ENCODE peak calls at places on chromosomes 2 and 18, in seven cellular contexts. One of them, this sample, is unnamed.

GRCh38 chr18:76487076-76487475 is 8.0 kb downstream of the ZNF516 start:
- DNase-seq in stimulated activated CD8-positive, alpha-beta memory T cell treated with anti-CD3 and anti-CD28 coated beads, Interleukin-12 subunit alpha, Interleukin-12 subunit beta, amount 100 ng/mL, for 1 hour: no peak
- DNase-seq in stimulated activated CD4-positive, alpha-beta T cell treated with anti-CD3 and anti-CD28 coated beads, Interleukin-1b, Interleukin-23, amount 100 ng/mL, for 1 hour: no peak
- DNase-seq in skeletal muscle cell: no peak
- DNase-seq in CD8-positive, alpha-beta memory T cell: no peak
- DNase-seq in smooth muscle cell of the brain vasculature: no peak
- DNase-seq in HTR-8/SVneo: no peak
- DNase-seq in this sample: no peak

GRCh38 chr18:47883771-47884413 is 46.6 kb downstream of the SMAD2 start:
- DNase-seq in stimulated activated CD4-positive, alpha-beta T cell treated with anti-CD3 and anti-CD28 coated beads, Interleukin-1b, Interleukin-23, amount 100 ng/mL, for 1 hour: no peak
- DNase-seq in stimulated activated CD8-positive, alpha-beta memory T cell treated with anti-CD3 and anti-CD28 coated beads, Interleukin-12 subunit alpha, Interleukin-12 subunit beta, amount 100 ng/mL, for 1 hour: no peak
- DNase-seq in CD8-positive, alpha-beta memory T cell: no peak
- DNase-seq in smooth muscle cell of the brain vasculature: no peak
- DNase-seq in HTR-8/SVneo: no peak
- DNase-seq in skeletal muscle cell: peak; percentile 39
- DNase-seq in this sample: no peak

GRCh38 chr2:69525261-69525660 is 88.0 kb upstream of the NFU1 start:
- DNase-seq in stimulated activated CD4-positive, alpha-beta T cell treated with anti-CD3 and anti-CD28 coated beads, Interleukin-1b, Interleukin-23, amount 100 ng/mL, for 1 hour: no peak
- DNase-seq in smooth muscle cell of the brain vasculature: no peak
- DNase-seq in skeletal muscle cell: no peak
- DNase-seq in stimulated activated CD8-positive, alpha-beta memory T cell treated with anti-CD3 and anti-CD28 coated beads, Interleukin-12 subunit alpha, Interleukin-12 subunit beta, amount 100 ng/mL, for 1 hour: no peak
- DNase-seq in HTR-8/SVneo: no peak
- DNase-seq in CD8-positive, alpha-beta memory T cell: no peak
- DNase-seq in this sample: no peak

GRCh38 chr18:79587298-79588125 is 92.1 kb upstream of the CTDP1 start:
- DNase-seq in stimulated activated CD8-positive, alpha-beta memory T cell treated with anti-CD3 and anti-CD28 coated beads, Interleukin-12 subunit alpha, Interleukin-12 subunit beta, amount 100 ng/mL, for 1 hour: no peak
- DNase-seq in HTR-8/SVneo: no peak
- DNase-seq in smooth muscle cell of the brain vasculature: no peak
- DNase-seq in CD8-positive, alpha-beta memory T cell: no peak
- DNase-seq in skeletal muscle cell: no peak
- DNase-seq in stimulated activated CD4-positive, alpha-beta T cell treated with anti-CD3 and anti-CD28 coated beads, Interleukin-1b, Interleukin-23, amount 100 ng/mL, for 1 hour: no peak
- DNase-seq in this sample: peak; percentile 46

GRCh38 chr18:28716321-28716720 is 539.4 kb upstream of the CDH2 start:
- DNase-seq in HTR-8/SVneo: no peak
- DNase-seq in smooth muscle cell of the brain vasculature: no peak
- DNase-seq in CD8-positive, alpha-beta memory T cell: no peak
- DNase-seq in skeletal muscle cell: no peak
- DNase-seq in stimulated activated CD8-positive, alpha-beta memory T cell treated with anti-CD3 and anti-CD28 coated beads, Interleukin-12 subunit alpha, Interleukin-12 subunit beta, amount 100 ng/mL, for 1 hour: no peak
- DNase-seq in stimulated activated CD4-positive, alpha-beta T cell treated with anti-CD3 and anti-CD28 coated beads, Interleukin-1b, Interleukin-23, amount 100 ng/mL, for 1 hour: no peak
- DNase-seq in this sample: no peak

GRCh38 chr2:106193491-106193976 is 567 bp downstream of the UXS1 start:
- DNase-seq in HTR-8/SVneo: no peak
- DNase-seq in smooth muscle cell of the brain vasculature: no peak
- DNase-seq in stimulated activated CD8-positive, alpha-beta memory T cell treated with anti-CD3 and anti-CD28 coated beads, Interleukin-12 subunit alpha, Interleukin-12 subunit beta, amount 100 ng/mL, for 1 hour: no peak
- DNase-seq in CD8-positive, alpha-beta memory T cell: peak; percentile 11
- DNase-seq in skeletal muscle cell: no peak
- DNase-seq in stimulated activated CD4-positive, alpha-beta T cell treated with anti-CD3 and anti-CD28 coated beads, Interleukin-1b, Interleukin-23, amount 100 ng/mL, for 1 hour: no peak
- DNase-seq in this sample: peak; percentile 77

GRCh38 chr2:200309296-200309846 is 2.9 kb downstream of the SPATS2L start:
- DNase-seq in stimulated activated CD8-positive, alpha-beta memory T cell treated with anti-CD3 and anti-CD28 coated beads, Interleukin-12 subunit alpha, Interleukin-12 subunit beta, amount 100 ng/mL, for 1 hour: no peak
- DNase-seq in HTR-8/SVneo: no peak
- DNase-seq in smooth muscle cell of the brain vasculature: no peak
- DNase-seq in CD8-positive, alpha-beta memory T cell: no peak
- DNase-seq in skeletal muscle cell: no peak
- DNase-seq in stimulated activated CD4-positive, alpha-beta T cell treated with anti-CD3 and anti-CD28 coated beads, Interleukin-1b, Interleukin-23, amount 100 ng/mL, for 1 hour: no peak
- DNase-seq in this sample: no peak

GRCh38 chr2:239896075-239896474 is 129.1 kb downstream of the NDUFA10 start:
- DNase-seq in smooth muscle cell of the brain vasculature: no peak
- DNase-seq in skeletal muscle cell: no peak
- DNase-seq in CD8-positive, alpha-beta memory T cell: no peak
- DNase-seq in stimulated activated CD4-positive, alpha-beta T cell treated with anti-CD3 and anti-CD28 coated beads, Interleukin-1b, Interleukin-23, amount 100 ng/mL, for 1 hour: no peak
- DNase-seq in HTR-8/SVneo: no peak
- DNase-seq in stimulated activated CD8-positive, alpha-beta memory T cell treated with anti-CD3 and anti-CD28 coated beads, Interleukin-12 subunit alpha, Interleukin-12 subunit beta, amount 100 ng/mL, for 1 hour: no peak
- DNase-seq in this sample: peak; percentile 81

GRCh38 chr2:100703213-100703612 is 116.7 kb upstream of the NPAS2 start:
- DNase-seq in smooth muscle cell of the brain vasculature: no peak
- DNase-seq in HTR-8/SVneo: no peak
- DNase-seq in stimulated activated CD4-positive, alpha-beta T cell treated with anti-CD3 and anti-CD28 coated beads, Interleukin-1b, Interleukin-23, amount 100 ng/mL, for 1 hour: no peak
- DNase-seq in skeletal muscle cell: no peak
- DNase-seq in CD8-positive, alpha-beta memory T cell: no peak
- DNase-seq in stimulated activated CD8-positive, alpha-beta memory T cell treated with anti-CD3 and anti-CD28 coated beads, Interleukin-12 subunit alpha, Interleukin-12 subunit beta, amount 100 ng/mL, for 1 hour: no peak
- DNase-seq in this sample: peak; percentile 5

GRCh38 chr2:1727101-1727771 is 17.1 kb downstream of the PXDN start:
- DNase-seq in stimulated activated CD4-positive, alpha-beta T cell treated with anti-CD3 and anti-CD28 coated beads, Interleukin-1b, Interleukin-23, amount 100 ng/mL, for 1 hour: no peak
- DNase-seq in HTR-8/SVneo: peak; percentile 62
- DNase-seq in stimulated activated CD8-positive, alpha-beta memory T cell treated with anti-CD3 and anti-CD28 coated beads, Interleukin-12 subunit alpha, Interleukin-12 subunit beta, amount 100 ng/mL, for 1 hour: no peak
- DNase-seq in CD8-positive, alpha-beta memory T cell: no peak
- DNase-seq in skeletal muscle cell: no peak
- DNase-seq in smooth muscle cell of the brain vasculature: no peak
- DNase-seq in this sample: peak; percentile 31

GRCh38 chr2:9403924-9404323 is 19.4 kb downstream of the ITGB1BP1 start:
- DNase-seq in CD8-positive, alpha-beta memory T cell: no peak
- DNase-seq in HTR-8/SVneo: no peak
- DNase-seq in skeletal muscle cell: peak; percentile 27
- DNase-seq in smooth muscle cell of the brain vasculature: no peak
- DNase-seq in stimulated activated CD8-positive, alpha-beta memory T cell treated with anti-CD3 and anti-CD28 coated beads, Interleukin-12 subunit alpha, Interleukin-12 subunit beta, amount 100 ng/mL, for 1 hour: no peak
- DNase-seq in stimulated activated CD4-positive, alpha-beta T cell treated with anti-CD3 and anti-CD28 coated beads, Interleukin-1b, Interleukin-23, amount 100 ng/mL, for 1 hour: no peak
- DNase-seq in this sample: no peak

GRCh38 chr2:224195954-224196571 is 157.0 kb upstream of the SERPINE2 start:
- DNase-seq in smooth muscle cell of the brain vasculature: no peak
- DNase-seq in CD8-positive, alpha-beta memory T cell: no peak
- DNase-seq in stimulated activated CD4-positive, alpha-beta T cell treated with anti-CD3 and anti-CD28 coated beads, Interleukin-1b, Interleukin-23, amount 100 ng/mL, for 1 hour: no peak
- DNase-seq in HTR-8/SVneo: no peak
- DNase-seq in skeletal muscle cell: no peak
- DNase-seq in stimulated activated CD8-positive, alpha-beta memory T cell treated with anti-CD3 and anti-CD28 coated beads, Interleukin-12 subunit alpha, Interleukin-12 subunit beta, amount 100 ng/mL, for 1 hour: no peak
- DNase-seq in this sample: no peak

GRCh38 chr2:101473911-101474751 is 781 bp downstream of the RFX8 start:
- DNase-seq in skeletal muscle cell: no peak
- DNase-seq in HTR-8/SVneo: no peak
- DNase-seq in smooth muscle cell of the brain vasculature: no peak
- DNase-seq in stimulated activated CD4-positive, alpha-beta T cell treated with anti-CD3 and anti-CD28 coated beads, Interleukin-1b, Interleukin-23, amount 100 ng/mL, for 1 hour: no peak
- DNase-seq in CD8-positive, alpha-beta memory T cell: no peak
- DNase-seq in stimulated activated CD8-positive, alpha-beta memory T cell treated with anti-CD3 and anti-CD28 coated beads, Interleukin-12 subunit alpha, Interleukin-12 subunit beta, amount 100 ng/mL, for 1 hour: no peak
- DNase-seq in this sample: peak; percentile 86

GRCh38 chr2:80153768-80154167 is 150.8 kb downstream of the LRRTM1 start:
- DNase-seq in smooth muscle cell of the brain vasculature: no peak
- DNase-seq in skeletal muscle cell: no peak
- DNase-seq in HTR-8/SVneo: no peak
- DNase-seq in CD8-positive, alpha-beta memory T cell: no peak
- DNase-seq in stimulated activated CD4-positive, alpha-beta T cell treated with anti-CD3 and anti-CD28 coated beads, Interleukin-1b, Interleukin-23, amount 100 ng/mL, for 1 hour: no peak
- DNase-seq in stimulated activated CD8-positive, alpha-beta memory T cell treated with anti-CD3 and anti-CD28 coated beads, Interleukin-12 subunit alpha, Interleukin-12 subunit beta, amount 100 ng/mL, for 1 hour: no peak
- DNase-seq in this sample: no peak

GRCh38 chr2:218871345-218872302 is 9.0 kb upstream of the WNT10A start:
- DNase-seq in stimulated activated CD4-positive, alpha-beta T cell treated with anti-CD3 and anti-CD28 coated beads, Interleukin-1b, Interleukin-23, amount 100 ng/mL, for 1 hour: no peak
- DNase-seq in HTR-8/SVneo: no peak
- DNase-seq in stimulated activated CD8-positive, alpha-beta memory T cell treated with anti-CD3 and anti-CD28 coated beads, Interleukin-12 subunit alpha, Interleukin-12 subunit beta, amount 100 ng/mL, for 1 hour: no peak
- DNase-seq in skeletal muscle cell: no peak
- DNase-seq in smooth muscle cell of the brain vasculature: no peak
- DNase-seq in CD8-positive, alpha-beta memory T cell: no peak
- DNase-seq in this sample: peak; percentile 44

GRCh38 chr2:105649534-105649933 is 95.2 kb upstream of the NCK2 start:
- DNase-seq in CD8-positive, alpha-beta memory T cell: no peak
- DNase-seq in skeletal muscle cell: no peak
- DNase-seq in smooth muscle cell of the brain vasculature: no peak
- DNase-seq in stimulated activated CD4-positive, alpha-beta T cell treated with anti-CD3 and anti-CD28 coated beads, Interleukin-1b, Interleukin-23, amount 100 ng/mL, for 1 hour: no peak
- DNase-seq in stimulated activated CD8-positive, alpha-beta memory T cell treated with anti-CD3 and anti-CD28 coated beads, Interleukin-12 subunit alpha, Interleukin-12 subunit beta, amount 100 ng/mL, for 1 hour: no peak
- DNase-seq in HTR-8/SVneo: no peak
- DNase-seq in this sample: no peak

GRCh38 chr2:99085400-99085799 is 56.1 kb upstream of the C2orf15 start:
- DNase-seq in CD8-positive, alpha-beta memory T cell: no peak
- DNase-seq in skeletal muscle cell: no peak
- DNase-seq in stimulated activated CD8-positive, alpha-beta memory T cell treated with anti-CD3 and anti-CD28 coated beads, Interleukin-12 subunit alpha, Interleukin-12 subunit beta, amount 100 ng/mL, for 1 hour: no peak
- DNase-seq in HTR-8/SVneo: no peak
- DNase-seq in stimulated activated CD4-positive, alpha-beta T cell treated with anti-CD3 and anti-CD28 coated beads, Interleukin-1b, Interleukin-23, amount 100 ng/mL, for 1 hour: no peak
- DNase-seq in smooth muscle cell of the brain vasculature: no peak
- DNase-seq in this sample: peak; percentile 60

GRCh38 chr2:104638795-104639194 is 215.1 kb upstream of the POU3F3 start:
- DNase-seq in CD8-positive, alpha-beta memory T cell: no peak
- DNase-seq in stimulated activated CD4-positive, alpha-beta T cell treated with anti-CD3 and anti-CD28 coated beads, Interleukin-1b, Interleukin-23, amount 100 ng/mL, for 1 hour: no peak
- DNase-seq in stimulated activated CD8-positive, alpha-beta memory T cell treated with anti-CD3 and anti-CD28 coated beads, Interleukin-12 subunit alpha, Interleukin-12 subunit beta, amount 100 ng/mL, for 1 hour: no peak
- DNase-seq in smooth muscle cell of the brain vasculature: no peak
- DNase-seq in HTR-8/SVneo: no peak
- DNase-seq in skeletal muscle cell: no peak
- DNase-seq in this sample: no peak

GRCh38 chr2:12577567-12577966 is 139.2 kb upstream of the TRIB2 start:
- DNase-seq in stimulated activated CD4-positive, alpha-beta T cell treated with anti-CD3 and anti-CD28 coated beads, Interleukin-1b, Interleukin-23, amount 100 ng/mL, for 1 hour: no peak
- DNase-seq in smooth muscle cell of the brain vasculature: no peak
- DNase-seq in stimulated activated CD8-positive, alpha-beta memory T cell treated with anti-CD3 and anti-CD28 coated beads, Interleukin-12 subunit alpha, Interleukin-12 subunit beta, amount 100 ng/mL, for 1 hour: no peak
- DNase-seq in CD8-positive, alpha-beta memory T cell: no peak
- DNase-seq in HTR-8/SVneo: no peak
- DNase-seq in skeletal muscle cell: no peak
- DNase-seq in this sample: no peak

GRCh38 chr2:58045580-58046334 is 849 bp upstream of the VRK2 start:
- DNase-seq in HTR-8/SVneo: no peak
- DNase-seq in CD8-positive, alpha-beta memory T cell: no peak
- DNase-seq in smooth muscle cell of the brain vasculature: no peak
- DNase-seq in skeletal muscle cell: no peak
- DNase-seq in stimulated activated CD8-positive, alpha-beta memory T cell treated with anti-CD3 and anti-CD28 coated beads, Interleukin-12 subunit alpha, Interleukin-12 subunit beta, amount 100 ng/mL, for 1 hour: no peak
- DNase-seq in stimulated activated CD4-positive, alpha-beta T cell treated with anti-CD3 and anti-CD28 coated beads, Interleukin-1b, Interleukin-23, amount 100 ng/mL, for 1 hour: no peak
- DNase-seq in this sample: no peak

GRCh38 chr2:2646312-2647051 is 315.4 kb upstream of the MYT1L start:
- DNase-seq in smooth muscle cell of the brain vasculature: no peak
- DNase-seq in skeletal muscle cell: no peak
- DNase-seq in stimulated activated CD8-positive, alpha-beta memory T cell treated with anti-CD3 and anti-CD28 coated beads, Interleukin-12 subunit alpha, Interleukin-12 subunit beta, amount 100 ng/mL, for 1 hour: no peak
- DNase-seq in HTR-8/SVneo: no peak
- DNase-seq in stimulated activated CD4-positive, alpha-beta T cell treated with anti-CD3 and anti-CD28 coated beads, Interleukin-1b, Interleukin-23, amount 100 ng/mL, for 1 hour: no peak
- DNase-seq in CD8-positive, alpha-beta memory T cell: no peak
- DNase-seq in this sample: no peak

GRCh38 chr2:90069290-90069894 is 1377.9 kb downstream of the RPIA start:
- DNase-seq in HTR-8/SVneo: peak; percentile 9
- DNase-seq in skeletal muscle cell: no peak
- DNase-seq in stimulated activated CD4-positive, alpha-beta T cell treated with anti-CD3 and anti-CD28 coated beads, Interleukin-1b, Interleukin-23, amount 100 ng/mL, for 1 hour: no peak
- DNase-seq in smooth muscle cell of the brain vasculature: no peak
- DNase-seq in stimulated activated CD8-positive, alpha-beta memory T cell treated with anti-CD3 and anti-CD28 coated beads, Interleukin-12 subunit alpha, Interleukin-12 subunit beta, amount 100 ng/mL, for 1 hour: no peak
- DNase-seq in CD8-positive, alpha-beta memory T cell: no peak
- DNase-seq in this sample: peak; percentile 52

GRCh38 chr2:131094655-131095281 is 1.5 kb upstream of the FAM168B start:
- DNase-seq in stimulated activated CD8-positive, alpha-beta memory T cell treated with anti-CD3 and anti-CD28 coated beads, Interleukin-12 subunit alpha, Interleukin-12 subunit beta, amount 100 ng/mL, for 1 hour: no peak
- DNase-seq in CD8-positive, alpha-beta memory T cell: no peak
- DNase-seq in stimulated activated CD4-positive, alpha-beta T cell treated with anti-CD3 and anti-CD28 coated beads, Interleukin-1b, Interleukin-23, amount 100 ng/mL, for 1 hour: no peak
- DNase-seq in HTR-8/SVneo: no peak
- DNase-seq in smooth muscle cell of the brain vasculature: no peak
- DNase-seq in skeletal muscle cell: no peak
- DNase-seq in this sample: no peak

GRCh38 chr2:128789776-128790455 is 471.2 kb upstream of the HS6ST1 start:
- DNase-seq in HTR-8/SVneo: no peak
- DNase-seq in skeletal muscle cell: no peak
- DNase-seq in CD8-positive, alpha-beta memory T cell: no peak
- DNase-seq in stimulated activated CD4-positive, alpha-beta T cell treated with anti-CD3 and anti-CD28 coated beads, Interleukin-1b, Interleukin-23, amount 100 ng/mL, for 1 hour: no peak
- DNase-seq in stimulated activated CD8-positive, alpha-beta memory T cell treated with anti-CD3 and anti-CD28 coated beads, Interleukin-12 subunit alpha, Interleukin-12 subunit beta, amount 100 ng/mL, for 1 hour: no peak
- DNase-seq in smooth muscle cell of the brain vasculature: no peak
- DNase-seq in this sample: peak; percentile 41

GRCh38 chr2:65612654-65613053 is 180.3 kb upstream of the SPRED2 start:
- DNase-seq in HTR-8/SVneo: no peak
- DNase-seq in stimulated activated CD8-positive, alpha-beta memory T cell treated with anti-CD3 and anti-CD28 coated beads, Interleukin-12 subunit alpha, Interleukin-12 subunit beta, amount 100 ng/mL, for 1 hour: no peak
- DNase-seq in smooth muscle cell of the brain vasculature: no peak
- DNase-seq in CD8-positive, alpha-beta memory T cell: no peak
- DNase-seq in skeletal muscle cell: no peak
- DNase-seq in stimulated activated CD4-positive, alpha-beta T cell treated with anti-CD3 and anti-CD28 coated beads, Interleukin-1b, Interleukin-23, amount 100 ng/mL, for 1 hour: no peak
- DNase-seq in this sample: no peak

GRCh38 chr2:86185517-86186212 is 9.6 kb downstream of the IMMT start:
- DNase-seq in smooth muscle cell of the brain vasculature: no peak
- DNase-seq in HTR-8/SVneo: no peak
- DNase-seq in stimulated activated CD4-positive, alpha-beta T cell treated with anti-CD3 and anti-CD28 coated beads, Interleukin-1b, Interleukin-23, amount 100 ng/mL, for 1 hour: no peak
- DNase-seq in skeletal muscle cell: no peak
- DNase-seq in stimulated activated CD8-positive, alpha-beta memory T cell treated with anti-CD3 and anti-CD28 coated beads, Interleukin-12 subunit alpha, Interleukin-12 subunit beta, amount 100 ng/mL, for 1 hour: no peak
- DNase-seq in CD8-positive, alpha-beta memory T cell: no peak
- DNase-seq in this sample: no peak

GRCh38 chr18:6593142-6593889 is 136.2 kb upstream of the ARHGAP28 start:
- DNase-seq in skeletal muscle cell: no peak
- DNase-seq in stimulated activated CD4-positive, alpha-beta T cell treated with anti-CD3 and anti-CD28 coated beads, Interleukin-1b, Interleukin-23, amount 100 ng/mL, for 1 hour: no peak
- DNase-seq in HTR-8/SVneo: no peak
- DNase-seq in smooth muscle cell of the brain vasculature: no peak
- DNase-seq in stimulated activated CD8-positive, alpha-beta memory T cell treated with anti-CD3 and anti-CD28 coated beads, Interleukin-12 subunit alpha, Interleukin-12 subunit beta, amount 100 ng/mL, for 1 hour: no peak
- DNase-seq in CD8-positive, alpha-beta memory T cell: no peak
- DNase-seq in this sample: no peak

This sample was measured in endodermal cell.